ENCODE peak calls at places on chromosomes 4 and X, in four cellular contexts. Q is astrocyte of the cerebellum, M is AG08395, C is NT2/D1. B is an unnamed sample.
A peak's percentile ranks its signal among the peaks of the same experiment; 100 is the strongest.

GRCh38 chr4:90951037-90951436 is 823.8 kb downstream of the CCSER1 start:
- DNase-seq in M (no peak), Q (peak; percentile 92), C (no peak), B (no peak)

GRCh38 chr4:8242782-8243556 is 26.6 kb upstream of the HTRA3 start:
- DNase-seq in M (no peak), Q (no peak), C (no peak), B (no peak)

GRCh38 chrX:147333821-147334220 is 519.3 kb upstream of the CXorf51A start:
- DNase-seq in Q (no peak), M (no peak), C (no peak), B (no peak)

GRCh38 chr4:77240469-77241066 is 83.6 kb downstream of the CCNG2 start:
- DNase-seq in Q (peak; percentile 24), M (peak; percentile 83), C (peak; percentile 58), B (no peak)

GRCh38 chrX:150688911-150689451 is 4.2 kb upstream of the MTMR1 start:
- DNase-seq in M (peak; percentile 65), Q (peak; percentile 86), C (peak; percentile 28), B (peak; percentile 32)

GRCh38 chr4:128285085-128286023 is 2.3 kb downstream of the PGRMC2 start:
- DNase-seq in Q (no peak), C (no peak), M (peak; percentile 43), B (no peak)

GRCh38 chr4:102493794-102494193 is 7.4 kb upstream of the NFKB1 start:
- DNase-seq in M (no peak), Q (no peak), C (no peak), B (no peak)

GRCh38 chr4:20464381-20464780 is 212.7 kb downstream of the SLIT2 start:
- DNase-seq in M (peak; percentile 53), C (no peak), Q (no peak), B (no peak)

GRCh38 chr4:17939061-17939460 is 82.5 kb downstream of the LCORL start:
- DNase-seq in C (no peak), M (no peak), Q (no peak), B (no peak)

GRCh38 chrX:43862434-43862833 is 19.8 kb downstream of the MAOB start:
- DNase-seq in Q (no peak), C (no peak), M (no peak), B (no peak)

GRCh38 chrX:154529206-154529612 is 13.2 kb upstream of the FAM3A start:
- DNase-seq in Q (no peak), M (peak; percentile 35), C (no peak), B (no peak)

GRCh38 chrX:140764401-140764919 is 54.9 kb downstream of the LINC00632 start:
- DNase-seq in C (no peak), Q (no peak), M (peak; percentile 61), B (no peak)

GRCh38 chr4:122541996-122542395 is 78.9 kb downstream of the IL21 start:
- DNase-seq in C (no peak), M (no peak), Q (no peak), B (no peak)

GRCh38 chr4:110702326-110702725 is 79.4 kb upstream of the PITX2 start:
- DNase-seq in C (no peak), Q (no peak), M (no peak), B (no peak)

GRCh38 chr4:23039813-23040212 is 347.1 kb downstream of the GBA3 start:
- DNase-seq in M (no peak), Q (no peak), C (no peak), B (no peak)

GRCh38 chr4:6869944-6870343 is 39.7 kb upstream of the TBC1D14 start:
- DNase-seq in C (no peak), M (no peak), Q (no peak), B (no peak)

GRCh38 chr4:114320126-114320525 is 278.5 kb upstream of the UGT8 start:
- DNase-seq in C (no peak), M (no peak), Q (no peak), B (no peak)

GRCh38 chrX:139063364-139063763 is 351.8 kb upstream of the FGF13 start:
- DNase-seq in Q (no peak), M (no peak), C (no peak), B (no peak)

GRCh38 chr4:24042094-24042493 is 152.2 kb upstream of the PPARGC1A start:
- DNase-seq in M (peak; percentile 86), C (no peak), Q (peak; percentile 75), B (peak; percentile 81)

GRCh38 chr4:116849620-116850019 is 235.8 kb downstream of the TRAM1L1 start:
- DNase-seq in Q (no peak), M (no peak), C (no peak), B (no peak)

GRCh38 chr4:82630079-82630478 is 68.3 kb upstream of the TMEM150C start:
- DNase-seq in C (no peak), M (no peak), Q (no peak), B (no peak)

GRCh38 chr4:114606240-114606639 is 7.6 kb downstream of the UGT8 start:
- DNase-seq in Q (no peak), C (no peak), M (no peak), B (no peak)

GRCh38 chr4:109072595-109072994 is 229.9 kb downstream of the COL25A1 start:
- DNase-seq in Q (peak; percentile 55), M (peak; percentile 54), C (no peak), B (peak; percentile 66)

GRCh38 chr4:144291164-144291563 is 150.6 kb upstream of the GYPA start:
- DNase-seq in M (no peak), Q (no peak), C (no peak), B (no peak)

GRCh38 chrX:132564026-132564425 is 75.2 kb upstream of the MBNL3 start:
- DNase-seq in Q (no peak), C (no peak), M (peak; percentile 2), B (no peak)

GRCh38 chrX:68708503-68709290 is 61.2 kb downstream of the STARD8 start:
- DNase-seq in Q (peak; percentile 12), C (peak; percentile 66), M (peak; percentile 21), B (no peak)

GRCh38 chr4:13347517-13348125 is 136.5 kb downstream of the RAB28 start:
- DNase-seq in C (no peak), Q (no peak), M (peak; percentile 19), B (no peak)

GRCh38 chr4:128782076-128782715 is 27.3 kb upstream of the JADE1 start:
- DNase-seq in M (peak; percentile 61), C (no peak), Q (no peak), B (no peak)

GRCh38 chr4:155789391-155789790 is 30.6 kb downstream of the GUCY1B1 start:
- DNase-seq in M (no peak), Q (no peak), C (no peak), B (no peak)